ENCODE peak calls at places on chromosomes 3 and 15, in four cellular contexts. I, Y, R and D are unnamed samples.
A peak's percentile ranks its signal among the peaks of the same experiment; 100 is the strongest.

GRCh38 chr3:49020335-49021212 is 1.3 kb upstream of the NDUFAF3 start:
- DNase-seq in R (no peak), Y (peak; percentile 42), I (peak; percentile 49), D (peak; percentile 60)

GRCh38 chr3:111732248-111732879 is 126.7 kb upstream of the PHLDB2 start:
- DNase-seq in I (no peak), R (no peak), Y (no peak), D (peak; percentile 59)

GRCh38 chr3:111582114-111582461 is 13.1 kb downstream of the ZBED2 start:
- DNase-seq in Y (peak; percentile 94), R (no peak), I (no peak), D (no peak)

GRCh38 chr15:81165565-81165964 is 31.1 kb upstream of the IL16 start:
- DNase-seq in R (no peak), I (no peak), Y (no peak), D (no peak)

GRCh38 chr3:2303567-2303966 is 204.9 kb downstream of the CNTN4 start:
- DNase-seq in R (no peak), Y (no peak), I (no peak), D (no peak)

GRCh38 chr3:188646592-188646991 is 492.6 kb downstream of the LPP start:
- DNase-seq in I (no peak), Y (no peak), R (no peak), D (no peak)

GRCh38 chr3:126945171-126945721 is 37.7 kb upstream of the PLXNA1 start:
- DNase-seq in R (no peak), Y (no peak), I (peak; percentile 49), D (no peak)

GRCh38 chr3:50316657-50317242 is 5.8 kb downstream of the HYAL2 start:
- DNase-seq in I (peak; percentile 68), R (no peak), Y (no peak), D (no peak)

GRCh38 chr3:43176666-43177065 is 70.8 kb upstream of the POMGNT2 start:
- DNase-seq in R (peak; percentile 57), Y (no peak), I (no peak), D (no peak)